ENCODE peak calls at places on chromosomes 12 and 14, in nine cellular contexts. I is neural crest cell, Y is GM10248, H is mesothelial cell of epicardium, F is WTC11, U is neural progenitor cell, C is esophagus squamous epithelium, W is ascending aorta, M is endothelial cell. B is an unnamed sample.

GRCh38 chr14:91496790-91497189 is 13.3 kb downstream of the PPP4R3A start:
- DNase-seq in W (no peak), F (no peak), U (no peak), I (no peak), M (no peak), C (no peak), H (no peak), Y (no peak), B (no peak)

GRCh38 chr12:47807338-47807737 is 12.4 kb downstream of the HDAC7 start:
- DNase-seq in W (no peak), F (no peak), U (no peak), I (no peak), C (no peak), Y (no peak), M (no peak), H (no peak), B (no peak)

GRCh38 chr14:85195872-85196477 is 334.0 kb upstream of the FLRT2 start:
- DNase-seq in U (peak), C (no peak), Y (no peak), W (no peak), H (no peak), I (no peak), M (no peak), F (no peak), B (no peak)

GRCh38 chr14:19851365-19851764 is 23.6 kb upstream of the OR4K2 start:
- DNase-seq in H (no peak), I (no peak), W (no peak), Y (no peak), U (no peak), F (no peak), C (no peak), M (no peak), B (no peak)

GRCh38 chr14:68784995-68785816 is 7.7 kb downstream of the ZFP36L1 start:
- DNase-seq in U (no peak), W (no peak), Y (no peak), H (no peak), C (no peak), F (no peak), I (no peak), M (no peak), B (no peak)

GRCh38 chr14:103026988-103027387 is 30.4 kb downstream of the CDC42BPB start:
- DNase-seq in H (no peak), I (no peak), U (no peak), M (no peak), Y (no peak), F (no peak), C (no peak), W (no peak), B (no peak)

GRCh38 chr14:70706177-70706576 is 64.5 kb downstream of the TTC9 start:
- DNase-seq in M (no peak), W (no peak), H (no peak), I (no peak), C (no peak), F (no peak), U (no peak), Y (no peak), B (no peak)

GRCh38 chr12:29710104-29710503 is 73.6 kb downstream of the TMTC1 start:
- DNase-seq in Y (no peak), C (no peak), W (no peak), M (peak), U (peak), F (peak), I (peak), H (no peak), B (peak)

GRCh38 chr12:99498756-99499155 is 148.8 kb upstream of the GARIN6 start:
- DNase-seq in F (no peak), H (no peak), M (no peak), C (no peak), Y (no peak), I (no peak), W (no peak), U (no peak), B (no peak)

GRCh38 chr12:95286713-95287112 is 69.1 kb downstream of the VEZT start:
- DNase-seq in C (no peak), H (no peak), M (no peak), W (no peak), Y (no peak), U (no peak), F (no peak), I (no peak), B (peak)

DNA sequence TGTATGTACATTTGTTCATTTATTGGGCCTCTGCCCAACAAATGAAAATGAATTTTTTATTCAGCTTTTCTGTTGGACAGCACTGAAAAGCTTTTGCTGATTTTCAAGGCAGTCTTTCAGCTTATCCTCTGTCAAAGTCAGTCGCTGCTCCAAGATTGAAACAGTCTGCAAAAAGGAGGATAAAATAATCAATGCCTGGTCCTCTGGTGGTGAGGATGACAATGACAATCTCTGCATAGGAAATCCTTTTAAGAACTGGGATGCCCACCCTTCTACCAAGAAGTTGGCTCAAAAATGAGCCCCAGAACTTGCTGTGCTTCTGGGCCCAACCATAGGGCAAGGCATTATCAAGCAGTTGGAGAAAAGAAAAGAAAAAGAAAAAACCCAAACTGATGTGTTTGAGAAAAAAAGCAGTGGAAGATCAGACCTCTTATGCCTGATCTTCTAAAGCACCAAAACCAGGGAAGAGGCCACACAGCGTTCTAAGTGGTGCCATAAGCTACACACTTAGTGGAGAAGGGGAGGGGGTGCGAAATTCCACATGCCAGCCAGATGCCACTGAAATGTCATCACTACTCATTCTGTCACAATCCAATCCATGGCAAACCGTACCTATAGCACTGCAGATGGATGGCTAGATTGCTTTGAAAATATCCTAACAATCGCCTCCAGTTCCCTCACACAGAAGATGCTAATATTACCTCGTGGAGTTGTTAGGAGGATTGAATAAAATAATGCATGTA is 69.0 kb upstream of the DUSP6 start:
- DNase-seq in M (no peak), C (no peak), U (no peak), I (no peak), F (no peak), H (no peak), Y (no peak), W (no peak), B (no peak)
- TF ChIP-seq CTCF in M (no peak), C (no peak), U (peak), I (peak), F (no peak), H (no peak), Y (no peak), W (no peak), B (peak)

GRCh38 chr14:95334044-95334443 is 14.3 kb upstream of the CLMN start:
- DNase-seq in U (no peak), F (no peak), C (no peak), I (no peak), H (no peak), Y (no peak), M (no peak), W (no peak), B (no peak)
- TF ChIP-seq CTCF in U (no peak), F (no peak), C (no peak), I (no peak), H (no peak), Y (no peak), M (no peak), W (no peak), B (no peak)

GRCh38 chr12:32104572-32105355 is 1.9 kb upstream of the BICD1 start:
- DNase-seq in U (no peak), C (no peak), I (no peak), M (no peak), H (no peak), W (no peak), Y (no peak), F (no peak), B (no peak)

GRCh38 chr12:32108829-32109228 is 2.2 kb downstream of the BICD1 start:
- DNase-seq in M (no peak), Y (no peak), H (no peak), F (no peak), C (no peak), I (no peak), U (no peak), W (no peak), B (no peak)

GRCh38 chr12:32107376-32108267 is 975 bp downstream of the BICD1 start:
- DNase-seq in M (peak), U (peak), W (no peak), I (peak), F (no peak), H (no peak), Y (peak), C (no peak), B (peak)

GRCh38 chr12:32106153-32106516 is 512 bp upstream of the BICD1 start:
- DNase-seq in F (no peak), C (no peak), U (no peak), I (no peak), M (no peak), H (no peak), Y (no peak), W (no peak), B (no peak)

GRCh38 chr12:32106517-32107366 is at the start of gene BICD1:
- DNase-seq in F (peak), M (peak), I (peak), C (peak), Y (peak), U (peak), W (peak), H (peak), B (peak)
- TF ChIP-seq CTCF in F (no peak), M (peak), I (peak), C (peak), Y (peak), U (peak), W (peak), H (no peak), B (no peak)

GRCh38 chr12:43776498-43776897 is 17.7 kb downstream of the IRAK4 start:
- DNase-seq in M (no peak), I (no peak), F (no peak), W (no peak), Y (peak), H (no peak), C (no peak), U (peak), B (no peak)
- TF ChIP-seq CTCF in M (peak), I (peak), F (peak), W (no peak), Y (peak), H (no peak), C (peak), U (peak), B (peak)